ENCODE peak calls at places on chromosomes 16 and 17, in eight cellular contexts. K is heart left ventricle, O is fibroblast of mammary gland, C is hepatocyte, V is uterus, M is GM12865, L is K562, J is H1. E is an unnamed sample.

GRCh38 chr17:28688481-28688880 is 23.2 kb downstream of the PROCA1 start:
- DNase-seq in K (no peak), O (no peak), C (no peak), V (no peak), M (no peak), L (no peak), J (no peak), E (no peak)

GRCh38 chr17:4920351-4921048 is 11.6 kb upstream of the GP1BA start:
- DNase-seq in K (no peak), O (peak; percentile 58), C (no peak), V (no peak), M (no peak), L (no peak), J (no peak), E (no peak)

GRCh38 chr17:20173091-20173490 is 163.9 kb downstream of the SPECC1 start:
- DNase-seq in K (no peak), O (no peak), C (no peak), V (no peak), M (no peak), L (no peak), J (no peak), E (no peak)

GRCh38 chr17:48617515-48618365 is 2.6 kb upstream of the HOXB8 start:
- DNase-seq in K (no peak), O (no peak), C (no peak), V (no peak), M (no peak), L (no peak), J (no peak), E (peak; percentile 79)

GRCh38 chr16:88326611-88327485 is 55.9 kb upstream of the ZNF469 start:
- DNase-seq in K (no peak), O (no peak), C (no peak), V (no peak), M (no peak), L (no peak), J (no peak), E (no peak)

GRCh38 chr17:1009411-1010085 is 12.6 kb downstream of the TIMM22 start:
- DNase-seq in K (no peak), O (no peak), C (no peak), V (no peak), M (no peak), L (no peak), J (no peak), E (no peak)

GRCh38 chr17:179721-180379 is 1.6 kb downstream of the DOC2B start:
- DNase-seq in K (peak; percentile 32), O (no peak), C (no peak), V (no peak), M (no peak), L (no peak), J (no peak), E (peak; percentile 78)

GRCh38 chr17:77685881-77686486 is 272.5 kb upstream of the TNRC6C start:
- DNase-seq in K (no peak), O (no peak), C (no peak), V (no peak), M (no peak), L (no peak), J (no peak), E (no peak)

GRCh38 chr17:43372273-43372911 is 26.4 kb upstream of the ARL4D start:
- DNase-seq in K (peak; percentile 47), O (no peak), C (peak; percentile 72), V (peak; percentile 54), M (peak; percentile 89), L (no peak), J (no peak), E (no peak)

GRCh38 chr16:66924527-66925321 is 611 bp downstream of the RRAD start:
- DNase-seq in K (peak; percentile 70), O (no peak), C (peak; percentile 75), V (no peak), M (peak; percentile 45), L (peak; percentile 91), J (no peak), E (peak; percentile 90)

GRCh38 chr16:19680972-19681371 is 37.1 kb downstream of the KNOP1 start:
- DNase-seq in K (peak; percentile 41), O (no peak), C (no peak), V (no peak), M (no peak), L (no peak), J (no peak), E (peak; percentile 58)
- TF ChIP-seq CTCF in K (no peak), O (peak; percentile 11), C (no peak), V (no peak), M (no peak), L (peak; percentile 44), J (peak; percentile 64), E (peak; percentile 53)

GRCh38 chr17:81253358-81254131 is 14.4 kb downstream of the NDUFAF8 start:
- DNase-seq in K (no peak), O (peak; percentile 44), C (peak; percentile 44), V (peak; percentile 61), M (peak; percentile 45), L (peak; percentile 73), J (no peak), E (peak; percentile 85)

GRCh38 chr17:81257533-81257932 is 18.4 kb downstream of the NDUFAF8 start:
- DNase-seq in K (no peak), O (no peak), C (no peak), V (no peak), M (no peak), L (no peak), J (no peak), E (no peak)

GRCh38 chr17:81252336-81253329 is 13.5 kb downstream of the NDUFAF8 start:
- DNase-seq in K (no peak), O (no peak), C (no peak), V (no peak), M (no peak), L (no peak), J (no peak), E (no peak)

GRCh38 chr17:81256616-81257015 is 17.5 kb downstream of the NDUFAF8 start:
- DNase-seq in K (no peak), O (peak; percentile 86), C (no peak), V (no peak), M (no peak), L (no peak), J (no peak), E (no peak)

DNA sequence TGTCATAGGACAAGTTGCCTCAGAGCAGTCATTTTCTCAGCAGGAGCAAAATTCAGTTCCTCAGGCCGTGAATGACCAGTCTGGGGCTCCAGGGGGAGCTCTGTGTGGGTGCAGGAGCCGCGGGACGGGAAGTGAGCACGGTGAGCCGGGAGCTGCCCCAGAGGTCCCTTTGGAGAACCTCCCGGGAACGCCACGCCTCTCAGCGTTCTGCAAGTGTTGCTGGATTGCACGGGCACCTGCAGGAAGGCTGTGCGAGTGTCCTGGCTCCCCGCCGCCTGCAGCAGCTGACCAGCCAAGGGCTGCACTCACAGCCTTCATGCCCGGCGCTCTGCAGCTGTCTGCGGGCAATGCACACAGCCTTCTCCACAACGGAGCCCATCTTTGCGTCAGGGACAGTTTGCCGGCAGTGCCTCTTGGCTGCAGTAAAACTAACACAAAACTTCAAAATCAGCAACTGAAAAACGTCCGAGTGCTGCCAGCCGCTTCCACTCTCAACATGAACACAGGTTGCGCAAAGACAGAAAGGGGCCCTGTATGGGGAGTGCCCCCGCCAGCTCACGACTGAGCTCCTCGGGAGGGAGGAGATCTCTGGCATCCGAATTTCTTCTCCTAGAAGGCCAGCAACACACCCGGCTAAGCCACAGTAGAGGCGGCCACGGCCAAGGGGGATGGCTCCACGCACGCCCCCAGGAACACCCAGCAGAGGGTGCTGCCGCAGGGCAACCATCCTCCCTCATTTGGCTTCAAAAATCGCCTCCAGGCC is 16.0 kb downstream of the NDUFAF8 start:
- DNase-seq in K (peak; percentile 94), O (peak; percentile 68), C (peak; percentile 89), V (peak; percentile 82), M (no peak), L (peak; percentile 43), J (peak; percentile 21), E (peak; percentile 93)
- H3K4me3 ChIP-seq in K (peak overlapping the region; percentile 8), O (no peak overlapping the region), C (no peak overlapping the region), V (no peak overlapping the region), M (no peak overlapping the region), L (no peak overlapping the region), J (no peak overlapping the region), E (no peak overlapping the region)

DNA sequence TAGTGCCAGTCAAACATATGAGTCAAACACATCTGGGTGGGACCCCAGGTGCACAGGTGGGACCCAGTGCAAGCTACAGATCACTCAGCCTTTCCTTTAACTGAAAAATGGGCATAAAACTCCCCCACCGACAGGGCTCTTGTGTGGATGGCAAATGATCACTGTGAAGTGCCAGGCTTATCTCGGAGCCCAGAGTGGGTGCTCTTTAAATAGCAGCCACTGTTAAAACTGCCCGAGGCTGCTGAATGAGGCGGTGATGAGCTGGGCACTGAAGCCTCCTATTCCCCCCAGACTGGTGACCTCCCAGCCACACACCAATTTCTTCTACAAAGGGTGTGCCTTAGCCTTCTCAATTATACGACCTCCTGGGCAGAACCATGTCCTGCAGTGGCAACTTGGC is 433.8 kb downstream of the SLC39A11 start:
- DNase-seq in K (peak; percentile 39), O (no peak), C (no peak), V (no peak), M (no peak), L (no peak), J (no peak), E (no peak)
- TF ChIP-seq CTCF in K (no peak), O (no peak), C (no peak), V (no peak), M (no peak), L (no peak), J (no peak), E (no peak)

GRCh38 chr17:40346768-40347154 is 17.8 kb downstream of the GJD3 start:
- DNase-seq in K (no peak), O (no peak), C (no peak), V (no peak), M (no peak), L (no peak), J (no peak), E (no peak)

GRCh38 chr17:40345161-40346034 is 19.1 kb downstream of the GJD3 start:
- DNase-seq in K (peak; percentile 85), O (peak; percentile 38), C (peak; percentile 89), V (peak; percentile 74), M (no peak), L (peak; percentile 82), J (no peak), E (peak; percentile 97)

GRCh38 chr17:40344321-40345160 is 20.0 kb downstream of the GJD3 start:
- DNase-seq in K (no peak), O (no peak), C (no peak), V (no peak), M (no peak), L (no peak), J (no peak), E (peak; percentile 70)

GRCh38 chr17:40347319-40348135 is 17.0 kb downstream of the GJD3 start:
- DNase-seq in K (no peak), O (no peak), C (no peak), V (no peak), M (no peak), L (no peak), J (no peak), E (peak; percentile 77)

DNA sequence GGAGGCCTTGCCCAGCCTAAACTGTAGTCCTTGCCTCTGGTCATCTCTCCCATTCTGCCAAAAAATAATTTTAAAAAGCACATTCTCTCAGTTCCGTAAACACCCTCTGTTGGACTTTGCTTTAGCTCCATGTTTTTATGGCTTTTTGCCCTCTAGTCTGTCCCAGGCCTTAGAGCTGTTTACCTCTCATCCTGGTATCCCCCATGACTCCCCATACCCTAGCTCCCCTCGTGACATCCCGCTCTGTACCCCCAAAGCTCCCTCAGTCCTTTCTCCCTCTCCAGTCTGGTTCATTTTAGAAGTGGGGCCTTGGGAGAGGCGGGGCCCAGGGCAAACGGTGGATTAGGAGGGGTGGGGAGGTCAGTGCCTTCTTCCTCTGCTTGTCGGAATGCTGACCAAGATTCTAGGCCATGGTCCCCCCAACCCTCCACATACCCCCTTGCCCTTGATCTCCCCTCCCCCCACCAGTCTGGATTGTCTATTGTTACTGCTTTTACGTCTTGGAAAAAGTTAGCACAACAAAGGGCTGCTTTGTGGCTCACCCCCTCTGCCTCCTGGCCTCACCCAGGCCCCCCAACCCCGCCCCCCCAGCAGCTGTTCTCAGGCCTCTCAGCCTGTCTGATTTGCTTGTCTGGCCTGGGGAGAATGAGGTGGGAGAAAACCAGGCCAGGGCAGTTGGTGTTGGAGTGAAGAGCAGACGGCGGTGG is 18.3 kb downstream of the GJD3 start:
- DNase-seq in K (no peak), O (no peak), C (no peak), V (no peak), M (no peak), L (no peak), J (no peak), E (peak; percentile 72)
- H3K4me3 ChIP-seq in K (peak overlapping the region; percentile 97), O (no peak overlapping the region), C (no peak overlapping the region), V (peak overlapping the region; percentile 93), M (no peak overlapping the region), L (no peak overlapping the region), J (no peak overlapping the region), E (peak overlapping the region; percentile 85)